ENCODE peak calls at places on chromosomes 11 and 22, in four cellular contexts. One of them, this sample, is unnamed.

GRCh38 chr22:38205261-38206128 is 3.7 kb downstream of the MAFF start:
- DNase-seq in A549: no peak
- DNase-seq in T-cell: no peak
- DNase-seq in astrocyte of the cerebellum: peak; percentile 68
- DNase-seq in this sample: no peak

GRCh38 chr11:118396097-118396501 is 5.3 kb upstream of the ATP5MG start:
- DNase-seq in A549: no peak
- DNase-seq in T-cell: no peak
- DNase-seq in astrocyte of the cerebellum: no peak
- DNase-seq in this sample: no peak

GRCh38 chr11:117940736-117941135 is 11.5 kb upstream of the TMPRSS13 start:
- DNase-seq in A549: no peak
- DNase-seq in T-cell: no peak
- DNase-seq in astrocyte of the cerebellum: no peak
- DNase-seq in this sample: no peak

GRCh38 chr11:72637926-72638325 is 36.3 kb downstream of the PDE2A start:
- DNase-seq in A549: no peak
- DNase-seq in T-cell: no peak
- DNase-seq in astrocyte of the cerebellum: no peak
- DNase-seq in this sample: no peak

GRCh38 chr11:132770802-132771545 is 761.3 kb downstream of the OPCML start:
- DNase-seq in A549: no peak
- DNase-seq in T-cell: no peak
- DNase-seq in astrocyte of the cerebellum: peak; percentile 65
- DNase-seq in this sample: no peak

GRCh38 chr11:64358907-64359711 is at the start of gene RPS6KA4:
- DNase-seq in A549: peak; percentile 47
- DNase-seq in T-cell: no peak
- DNase-seq in astrocyte of the cerebellum: no peak
- DNase-seq in this sample: no peak

GRCh38 chr11:129192150-129192549 is at the start of gene ARHGAP32:
- DNase-seq in A549: peak; percentile 8
- DNase-seq in T-cell: peak; percentile 19
- DNase-seq in astrocyte of the cerebellum: no peak
- DNase-seq in this sample: no peak

GRCh38 chr11:77530879-77531278 is 57.0 kb upstream of the PAK1 start:
- DNase-seq in A549: no peak
- DNase-seq in T-cell: no peak
- DNase-seq in astrocyte of the cerebellum: no peak
- DNase-seq in this sample: no peak

GRCh38 chr11:4095509-4096230 is 1.1 kb downstream of the RRM1 start:
- DNase-seq in A549: peak; percentile 53
- DNase-seq in T-cell: no peak
- DNase-seq in astrocyte of the cerebellum: no peak
- DNase-seq in this sample: no peak

GRCh38 chr11:64084962-64085710 is 49.4 kb downstream of the FLRT1 start:
- DNase-seq in A549: peak; percentile 49
- DNase-seq in T-cell: no peak
- DNase-seq in astrocyte of the cerebellum: no peak
- DNase-seq in this sample: no peak

GRCh38 chr11:10322830-10323792 is 18.2 kb downstream of the ADM start:
- DNase-seq in A549: peak; percentile 87
- DNase-seq in T-cell: no peak
- DNase-seq in astrocyte of the cerebellum: peak; percentile 87
- DNase-seq in this sample: no peak

GRCh38 chr22:17920145-17920605 is 104.2 kb downstream of the MICAL3 start:
- DNase-seq in A549: no peak
- DNase-seq in T-cell: no peak
- DNase-seq in astrocyte of the cerebellum: no peak
- DNase-seq in this sample: no peak

GRCh38 chr22:27801197-27801615 is 350 bp downstream of the MN1 start:
- DNase-seq in A549: peak; percentile 30
- DNase-seq in T-cell: peak; percentile 10
- DNase-seq in astrocyte of the cerebellum: no peak
- DNase-seq in this sample: no peak

GRCh38 chr11:27679136-27680015 is 20.9 kb downstream of the BDNF start:
- DNase-seq in A549: no peak
- DNase-seq in T-cell: no peak
- DNase-seq in astrocyte of the cerebellum: no peak
- DNase-seq in this sample: no peak

GRCh38 chr11:24755260-24755839 is 258.5 kb downstream of the LUZP2 start:
- DNase-seq in A549: no peak
- DNase-seq in T-cell: no peak
- DNase-seq in astrocyte of the cerebellum: no peak
- DNase-seq in this sample: no peak

GRCh38 chr11:33044281-33044680 is 4.9 kb downstream of the TCP11L1 start:
- DNase-seq in A549: peak; percentile 91
- DNase-seq in T-cell: no peak
- DNase-seq in astrocyte of the cerebellum: peak; percentile 22
- DNase-seq in this sample: no peak

GRCh38 chr11:2589538-2589934 is 110.3 kb downstream of the KCNQ1OT1 start:
- DNase-seq in A549: no peak
- DNase-seq in T-cell: no peak
- DNase-seq in astrocyte of the cerebellum: no peak
- DNase-seq in this sample: no peak

GRCh38 chr11:58561394-58562102 is 14.1 kb downstream of the LPXN start:
- DNase-seq in A549: peak; percentile 40
- DNase-seq in T-cell: no peak
- DNase-seq in astrocyte of the cerebellum: no peak
- DNase-seq in this sample: no peak

GRCh38 chr11:28144808-28145207 is 36.6 kb downstream of the METTL15 start:
- DNase-seq in A549: no peak
- DNase-seq in T-cell: no peak
- DNase-seq in astrocyte of the cerebellum: peak; percentile 82
- DNase-seq in this sample: peak; percentile 58

GRCh38 chr11:59267196-59267595 is 54.5 kb upstream of the MPEG1 start:
- DNase-seq in A549: no peak
- DNase-seq in T-cell: no peak
- DNase-seq in astrocyte of the cerebellum: no peak
- DNase-seq in this sample: no peak

GRCh38 chr22:42792453-42792908 is 64.6 kb downstream of the ARFGAP3 start:
- DNase-seq in A549: no peak
- DNase-seq in T-cell: no peak
- DNase-seq in astrocyte of the cerebellum: no peak
- DNase-seq in this sample: no peak

GRCh38 chr11:133988686-133989410 is 32.1 kb upstream of the IGSF9B start:
- DNase-seq in A549: no peak
- DNase-seq in T-cell: no peak
- DNase-seq in astrocyte of the cerebellum: no peak
- DNase-seq in this sample: no peak